ENCODE peak calls at places on chromosomes 7 and 10, in seven cellular contexts. H is iris pigment epithelial cell; Q is renal cortical epithelial cell; T is tibial artery; P is RWPE1; G is activated CD4-positive, CD25-positive, alpha-beta regulatory T cell; S is stimulated activated CD8-positive, alpha-beta memory T cell treated with anti-CD3 and anti-CD28 coated beads, Interleukin-4, amount 100 ng/mL, for 48 hours. O is an unnamed sample.

GRCh38 chr7:95687759-95688343 is 84.5 kb upstream of the DYNC1I1 start:
- DNase-seq in H (peak), Q (peak), S (no peak), P (no peak), T (no peak), G (no peak), O (peak)

GRCh38 chr10:51311232-51311631 is 236.9 kb downstream of the PRKG1 start:
- DNase-seq in Q (no peak), S (no peak), H (no peak), T (no peak), P (no peak), G (no peak), O (no peak)

GRCh38 chr10:117165557-117166419 is 27.7 kb upstream of the VAX1 start:
- DNase-seq in S (peak), G (no peak), Q (no peak), P (peak), T (peak), H (peak), O (no peak)

GRCh38 chr10:92123031-92123450 is 167.8 kb downstream of the CPEB3 start:
- DNase-seq in S (no peak), T (no peak), P (peak), G (no peak), Q (peak), H (peak), O (no peak)

GRCh38 chr10:69009360-69009759 is 20.8 kb downstream of the KIFBP start:
- DNase-seq in S (no peak), H (peak), G (no peak), Q (no peak), T (no peak), P (no peak), O (no peak)

GRCh38 chr10:3785849-3786290 is 861 bp upstream of the KLF6 start:
- DNase-seq in G (no peak), T (no peak), Q (peak), P (no peak), H (peak), S (peak), O (no peak)

GRCh38 chr10:91593366-91593765 is 39.5 kb downstream of the PPP1R3C start:
- DNase-seq in G (no peak), T (no peak), P (no peak), H (no peak), S (no peak), Q (no peak), O (no peak)

GRCh38 chr10:119669331-119669730 is 18.2 kb downstream of the BAG3 start:
- DNase-seq in G (no peak), S (no peak), H (no peak), Q (no peak), T (no peak), P (no peak), O (no peak)

GRCh38 chr7:92402920-92403759 is 44.1 kb upstream of the GATAD1 start:
- DNase-seq in S (no peak), P (no peak), Q (peak), G (no peak), H (peak), T (no peak), O (no peak)

GRCh38 chr10:109762556-109762955 is 160.8 kb downstream of the XPNPEP1 start:
- DNase-seq in G (no peak), Q (no peak), S (no peak), P (no peak), H (no peak), T (no peak), O (no peak)

GRCh38 chr10:31836569-31837406 is 91.8 kb downstream of the ARHGAP12 start:
- DNase-seq in H (peak), Q (peak), G (no peak), T (no peak), P (peak), S (no peak), O (peak)

GRCh38 chr10:109529258-109529657 is 394.1 kb downstream of the XPNPEP1 start:
- DNase-seq in P (no peak), S (no peak), Q (no peak), H (no peak), T (no peak), G (no peak), O (no peak)

GRCh38 chr7:14973712-14974428 is 71.3 kb upstream of the DGKB start:
- DNase-seq in P (no peak), T (no peak), G (no peak), H (no peak), Q (no peak), S (no peak), O (no peak)

GRCh38 chr10:109892087-109892486 is 31.2 kb downstream of the XPNPEP1 start:
- DNase-seq in G (no peak), H (no peak), P (no peak), S (no peak), Q (no peak), T (peak), O (no peak)

GRCh38 chr7:43583424-43584199 is 704 bp downstream of the STK17A start:
- DNase-seq in H (no peak), P (no peak), S (peak), G (peak), T (peak), Q (peak), O (no peak)

GRCh38 chr7:43771567-43771966 is 13.1 kb downstream of the BLVRA start:
- DNase-seq in T (peak), H (no peak), G (no peak), Q (no peak), P (no peak), S (no peak), O (no peak)

GRCh38 chr10:60000747-60001146 is 94.4 kb upstream of the CCDC6 start:
- DNase-seq in Q (no peak), P (no peak), S (no peak), T (no peak), H (no peak), G (no peak), O (no peak)

GRCh38 chr10:71796749-71797405 is 23.6 kb upstream of the VSIR start:
- DNase-seq in S (no peak), P (no peak), T (no peak), H (no peak), Q (no peak), G (no peak), O (no peak)

GRCh38 chr10:59287587-59287986 is 74.8 kb downstream of the FAM13C start:
- DNase-seq in T (no peak), G (no peak), H (no peak), P (no peak), S (no peak), Q (no peak), O (no peak)

GRCh38 chr10:131749767-131750142 is 151.1 kb upstream of the PPP2R2D start:
- DNase-seq in G (no peak), S (no peak), P (no peak), H (no peak), T (no peak), Q (no peak), O (no peak)

GRCh38 chr7:77811895-77812685 is 13.5 kb downstream of the PHTF2 start:
- DNase-seq in T (no peak), G (no peak), H (peak), Q (peak), S (no peak), P (peak), O (no peak)

GRCh38 chr10:71397340-71398212 is 856 bp downstream of the CDH23 start:
- DNase-seq in Q (no peak), P (no peak), G (no peak), H (no peak), S (no peak), T (no peak), O (no peak)

GRCh38 chr10:67735430-67735829 is 39.4 kb upstream of the CTNNA3 start:
- DNase-seq in S (no peak), P (no peak), G (no peak), H (no peak), Q (no peak), T (no peak), O (no peak)

GRCh38 chr10:16957038-16957437 is 139.8 kb upstream of the RSU1 start:
- DNase-seq in H (no peak), G (no peak), T (no peak), P (no peak), S (no peak), Q (no peak), O (no peak)

O was measured in astrocyte of the cerebellum.